ENCODE peak calls at places on chromosomes 2 and 18, in five cellular contexts. X, V, K, H and S are unnamed samples. For H3K4me1, the result is how much of the 10 kb centered on the place peaks cover.

GRCh38 chr2:73856214-73856613 is 27.5 kb downstream of the STAMBP start:
- DNase-seq in V (no peak), H (no peak), K (no peak), X (no peak), S (no peak)

GRCh38 chr2:25362049-25362563 is 20.4 kb upstream of the DNMT3A start:
- DNase-seq in X (peak), V (peak), K (peak), H (peak), S (peak)

GRCh38 chr2:200378652-200379290 is 72.3 kb downstream of the SPATS2L start:
- DNase-seq in X (no peak), K (no peak), V (no peak), H (no peak), S (no peak)

GRCh38 chr18:79259218-79259617 is 136.5 kb upstream of the NFATC1 start:
- DNase-seq in X (no peak), H (no peak), V (no peak), K (no peak), S (no peak)

GRCh38 chr2:3023531-3023930 is 354.1 kb downstream of the EIPR1 start:
- DNase-seq in V (no peak), X (no peak), K (no peak), H (no peak), S (no peak)

GRCh38 chr2:26581266-26581990 is 59.7 kb downstream of the CIB4 start:
- DNase-seq in H (no peak), K (no peak), X (no peak), V (no peak), S (no peak)

GRCh38 chr2:224849264-224849663 is 133.1 kb upstream of the CCDC195 start:
- DNase-seq in K (no peak), V (no peak), H (no peak), X (no peak), S (no peak)

GRCh38 chr2:225041871-225042799 is at the start of gene DOCK10:
- DNase-seq in H (peak), K (peak), V (peak), X (peak), S (peak)

GRCh38 chr2:6846967-6847695 is 18.6 kb downstream of the CMPK2 start:
- DNase-seq in K (no peak), H (no peak), V (no peak), X (no peak), S (no peak)

GRCh38 chr2:151437630-151438029 is 27.9 kb downstream of the RIF1 start:
- DNase-seq in K (no peak), X (no peak), H (no peak), V (peak), S (no peak)

GRCh38 chr2:157032019-157032418 is 225.5 kb upstream of the GALNT5 start:
- DNase-seq in V (no peak), X (no peak), H (peak), K (no peak), S (no peak)

GRCh38 chr2:85326406-85326945 is 1.3 kb downstream of the TGOLN2 start:
- DNase-seq in K (peak), X (no peak), H (no peak), V (peak), S (no peak)

GRCh38 chr2:172596776-172597175 is 40.9 kb downstream of the PDK1 start:
- DNase-seq in K (no peak), X (no peak), V (no peak), H (no peak), S (no peak)
- H3K27ac ChIP-seq in K (no peak), X (no peak), V (no peak), H (no peak), S (no peak)

DNA sequence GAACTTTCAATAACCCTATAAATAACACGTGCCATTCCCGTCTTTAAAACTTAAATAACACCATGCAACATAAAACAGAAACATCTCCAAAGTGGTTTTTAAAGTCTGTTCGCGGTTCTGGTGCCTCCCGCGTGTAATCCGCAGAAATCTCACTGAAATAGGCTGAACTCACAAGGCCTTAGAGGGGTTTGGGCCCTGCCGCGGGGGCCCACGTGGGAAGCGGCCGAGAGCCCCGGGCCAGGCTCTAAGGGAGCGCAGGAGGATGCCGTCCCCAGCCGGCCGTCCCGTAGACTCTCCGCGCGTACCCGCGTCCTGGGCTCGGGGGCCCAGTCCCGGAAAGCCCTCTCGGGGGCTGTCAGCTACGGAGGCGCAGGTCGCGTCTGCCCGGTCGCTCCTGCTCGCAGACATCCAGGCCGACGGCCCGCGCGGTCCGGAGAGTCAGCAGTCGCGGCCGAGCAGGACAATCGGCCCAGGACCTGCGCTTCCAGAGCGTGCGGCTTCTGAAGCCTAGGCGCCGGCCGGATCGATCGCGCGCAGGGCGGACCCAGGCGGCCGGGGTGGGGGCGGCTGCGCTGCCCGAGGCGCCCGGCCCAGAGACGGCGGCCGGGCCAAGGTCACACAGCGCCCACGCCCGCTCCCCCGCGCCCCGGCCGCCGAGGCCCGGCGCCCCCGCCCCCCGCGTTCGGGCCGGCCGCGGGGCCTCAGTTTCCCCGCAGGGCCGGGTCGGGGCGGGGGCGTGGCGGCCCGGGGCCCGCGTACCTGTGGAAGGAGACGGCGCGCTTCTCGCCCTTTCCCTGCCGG is 576 bp downstream of the THAP4 start:
- DNase-seq in H (peak), K (peak), X (peak), V (peak), S (peak)
- H3K4me1 ChIP-seq in H (under half), K (under half), X (under half), V (under half), S (under half)

GRCh38 chr2:176390276-176390675 is 121.0 kb downstream of the MTX2 start:
- DNase-seq in K (no peak), X (no peak), V (no peak), H (no peak), S (no peak)

GRCh38 chr2:176395273-176395854 is 126.1 kb downstream of the MTX2 start:
- DNase-seq in V (no peak), K (no peak), X (no peak), H (no peak), S (no peak)

GRCh38 chr2:176392744-176393414 is 123.6 kb downstream of the MTX2 start:
- DNase-seq in V (no peak), H (no peak), K (no peak), X (no peak), S (no peak)

GRCh38 chr2:176391020-176391419 is 121.8 kb downstream of the MTX2 start:
- DNase-seq in V (no peak), H (no peak), K (no peak), X (no peak), S (no peak)

DNA sequence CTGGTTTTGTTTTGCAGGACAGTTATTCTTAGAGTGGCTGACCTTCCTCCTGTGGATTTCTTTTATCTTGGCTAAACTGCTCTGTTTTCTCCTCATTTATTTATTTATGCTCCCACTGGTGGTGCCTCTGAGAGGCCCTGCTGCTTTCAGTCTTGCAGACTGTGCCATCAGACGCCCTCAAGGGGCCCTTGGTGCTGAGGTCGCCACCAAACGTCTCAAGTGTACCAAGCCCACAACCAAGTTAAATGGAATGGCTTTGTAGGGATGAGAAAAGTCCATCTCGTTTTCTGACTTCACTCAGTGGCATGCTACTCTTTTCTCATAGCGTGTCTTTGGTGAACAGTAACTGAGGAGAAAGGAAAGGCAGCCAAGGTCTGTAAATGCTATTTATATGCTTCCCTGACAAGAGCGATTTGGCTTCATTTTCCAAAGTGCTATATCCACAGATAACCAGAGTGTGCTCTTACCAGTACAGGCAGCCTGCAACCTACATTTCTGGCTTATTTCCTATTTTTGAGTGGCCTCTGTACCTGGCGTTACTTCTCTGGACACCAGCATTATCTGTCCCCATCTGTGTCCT is 123.0 kb downstream of the MTX2 start:
- DNase-seq in V (no peak), H (no peak), X (no peak), K (no peak), S (no peak)
- H3K27ac ChIP-seq in V (no peak), H (no peak), X (peak), K (no peak), S (no peak)

GRCh38 chr2:72147303-72147970 is at the start of gene CYP26B1:
- DNase-seq in K (no peak), X (peak), V (no peak), H (peak), S (no peak)

GRCh38 chr2:72149556-72150156 is 2.0 kb upstream of the CYP26B1 start:
- DNase-seq in K (no peak), X (no peak), H (peak), V (no peak), S (peak)

GRCh38 chr2:72148975-72149555 is 1.4 kb upstream of the CYP26B1 start:
- DNase-seq in V (no peak), H (peak), X (peak), K (peak), S (peak)

GRCh38 chr2:72147971-72148369 is 308 bp upstream of the CYP26B1 start:
- DNase-seq in K (no peak), V (no peak), X (no peak), H (no peak), S (no peak)

GRCh38 chr2:72148391-72148974 is 821 bp upstream of the CYP26B1 start:
- DNase-seq in V (no peak), K (no peak), H (peak), X (peak), S (peak)
- H3K4me1 ChIP-seq in V (under half), K (under half), H (under half), X (under half), S (under half)

DNA sequence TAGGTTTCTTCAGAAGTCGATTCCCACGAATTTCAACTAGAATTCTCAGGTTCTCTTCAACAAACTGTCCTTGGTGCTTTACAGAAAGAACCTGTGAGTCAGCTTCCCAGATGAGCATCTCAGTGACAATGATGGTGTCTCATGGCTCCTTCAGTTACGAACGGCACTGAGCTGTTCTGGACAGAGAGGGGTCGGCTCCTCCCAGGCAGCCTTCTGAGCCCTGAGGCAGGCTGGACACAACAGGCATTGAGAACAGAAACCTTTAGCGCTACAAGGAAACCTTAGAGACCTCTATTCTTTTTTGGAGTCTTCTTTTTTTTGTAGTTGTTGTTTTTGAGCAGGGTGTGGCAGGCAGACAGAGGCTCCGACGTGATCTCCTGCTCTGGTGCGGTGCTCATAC is 35.1 kb upstream of the ALKAL2 start:
- DNase-seq in V (no peak), H (no peak), K (no peak), X (no peak), S (no peak)
- H3K27ac ChIP-seq in V (no peak), H (no peak), K (no peak), X (no peak), S (no peak)

DNA sequence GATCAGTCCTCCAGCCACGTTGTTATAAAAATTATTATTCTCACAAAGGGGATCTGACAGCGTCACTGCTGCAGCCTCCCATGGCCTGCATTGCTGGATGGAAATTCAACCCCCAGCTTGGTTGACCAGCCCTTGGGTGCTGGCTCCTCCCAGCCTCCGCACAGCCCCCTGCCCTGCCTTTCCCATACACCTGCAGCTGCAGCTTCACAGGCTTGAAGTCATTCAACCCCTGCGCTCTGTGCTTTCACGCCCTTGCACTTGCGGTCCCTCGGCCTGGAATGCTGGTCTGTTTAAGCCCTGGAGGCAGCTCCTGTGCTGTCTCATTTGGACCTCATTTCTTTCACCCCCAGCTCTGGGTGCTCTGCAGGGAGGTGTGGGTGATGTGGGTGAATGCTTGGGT is 861 bp upstream of the CD8A start:
- DNase-seq in X (no peak), K (no peak), V (no peak), H (no peak), S (no peak)
- H3K4me1 ChIP-seq in X (under half), K (under half), V (under half), H (under half), S (under half)

GRCh38 chr2:120222186-120223033 is 790 bp downstream of the TMEM185B start:
- DNase-seq in V (no peak), K (no peak), X (no peak), H (no peak), S (no peak)

GRCh38 chr2:120221616-120222015 is 1.6 kb downstream of the TMEM185B start:
- DNase-seq in X (no peak), V (no peak), K (no peak), H (no peak), S (no peak)

GRCh38 chr2:120224256-120224655 is 1.1 kb upstream of the TMEM185B start:
- DNase-seq in V (no peak), H (no peak), K (no peak), X (no peak), S (no peak)

GRCh38 chr2:120224735-120225548 is 1.7 kb upstream of the TMEM185B start:
- DNase-seq in V (no peak), K (peak), H (no peak), X (no peak), S (no peak)

GRCh38 chr2:120223034-120223912 is at the start of gene TMEM185B:
- DNase-seq in H (peak), X (peak), V (peak), K (peak), S (peak)
- H3K27ac ChIP-seq in H (peak), X (peak), V (peak), K (peak), S (peak)

DNA sequence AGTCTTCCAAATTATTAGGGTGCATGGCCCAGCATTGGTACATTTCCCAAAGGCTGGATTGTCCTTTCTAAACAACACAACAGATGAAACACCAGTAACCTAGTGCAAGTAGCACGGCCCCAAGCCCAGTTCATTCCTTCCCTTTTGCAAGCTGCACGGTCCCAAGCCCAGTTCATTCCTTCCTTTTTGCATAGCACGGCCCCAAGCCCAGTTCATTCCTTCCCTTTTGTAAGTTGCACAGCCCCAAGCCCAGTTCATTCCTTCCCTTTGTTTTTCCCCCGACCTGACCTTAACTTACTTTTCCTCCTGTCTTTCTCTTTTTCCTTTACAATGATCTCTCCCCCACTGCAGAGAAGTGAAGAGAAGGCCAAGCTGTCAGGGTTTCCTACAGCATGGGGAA is 60.9 kb downstream of the C18orf63 start:
- DNase-seq in V (no peak), X (no peak), H (no peak), K (peak), S (no peak)
- H3K4me1 ChIP-seq in V (half or more), X (under half), H (under half), K (under half), S (under half)

GRCh38 chr2:76387294-76387693 is 676.6 kb upstream of the GCFC2 start:
- DNase-seq in V (no peak), K (no peak), H (no peak), X (no peak), S (no peak)

GRCh38 chr2:76385943-76386342 is 675.2 kb upstream of the GCFC2 start:
- DNase-seq in H (no peak), V (no peak), K (no peak), X (no peak), S (no peak)

DNA sequence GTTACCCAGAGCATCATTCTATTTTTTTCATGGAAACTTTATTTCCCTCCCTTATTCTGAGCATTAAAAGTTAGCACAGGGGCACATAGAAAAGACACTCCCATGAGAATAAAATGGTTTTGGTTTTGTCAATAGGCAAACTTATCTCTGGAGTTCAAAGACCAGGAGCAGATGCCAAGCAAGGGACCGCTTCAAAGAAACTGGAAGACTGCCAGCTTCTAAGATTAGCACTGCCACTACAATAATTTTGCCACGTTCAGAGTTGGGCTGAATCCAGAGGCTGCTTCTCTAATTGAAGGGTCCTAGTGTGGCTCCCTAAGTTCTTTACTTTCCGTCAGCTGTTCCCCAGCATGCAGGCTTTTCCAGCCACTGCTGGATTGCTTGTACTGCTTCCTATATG is 680.9 kb upstream of the GCFC2 start:
- DNase-seq in H (no peak), K (no peak), X (no peak), V (no peak), S (no peak)
- H3K27ac ChIP-seq in H (no peak), K (no peak), X (no peak), V (no peak), S (no peak)